ENCODE peak calls at places on chromosomes 4 and X, in four cellular contexts. One of them, this sample, is unnamed.

GRCh38 chrX:46876901-46877300 is 35.3 kb upstream of the JADE3 start:
- DNase-seq in H4: no peak
- DNase-seq in HepG2: no peak
- DNase-seq in stimulated activated CD8-positive, alpha-beta memory T cell treated with anti-CD3 and anti-CD28 coated beads, Interleukin-2, amount 100 ng/mL, for 1 hour: no peak
- DNase-seq in this sample: no peak

GRCh38 chr4:8276358-8277240 is 7.0 kb downstream of the HTRA3 start:
- DNase-seq in H4: peak
- DNase-seq in HepG2: no peak
- DNase-seq in stimulated activated CD8-positive, alpha-beta memory T cell treated with anti-CD3 and anti-CD28 coated beads, Interleukin-2, amount 100 ng/mL, for 1 hour: no peak
- DNase-seq in this sample: no peak

GRCh38 chrX:40158036-40158706 is 60.4 kb upstream of the BCOR start:
- DNase-seq in HepG2: no peak
- DNase-seq in H4: no peak
- DNase-seq in stimulated activated CD8-positive, alpha-beta memory T cell treated with anti-CD3 and anti-CD28 coated beads, Interleukin-2, amount 100 ng/mL, for 1 hour: no peak
- DNase-seq in this sample: no peak

GRCh38 chr4:173769568-173769967 is 239.5 kb upstream of the HAND2 start:
- DNase-seq in H4: no peak
- DNase-seq in stimulated activated CD8-positive, alpha-beta memory T cell treated with anti-CD3 and anti-CD28 coated beads, Interleukin-2, amount 100 ng/mL, for 1 hour: no peak
- DNase-seq in HepG2: no peak
- DNase-seq in this sample: no peak

GRCh38 chrX:40007136-40007535 is 90.6 kb downstream of the BCOR start:
- DNase-seq in HepG2: no peak
- DNase-seq in stimulated activated CD8-positive, alpha-beta memory T cell treated with anti-CD3 and anti-CD28 coated beads, Interleukin-2, amount 100 ng/mL, for 1 hour: no peak
- DNase-seq in H4: no peak
- DNase-seq in this sample: no peak

GRCh38 chr4:165743422-165743821 is 129.6 kb upstream of the TLL1 start:
- DNase-seq in stimulated activated CD8-positive, alpha-beta memory T cell treated with anti-CD3 and anti-CD28 coated beads, Interleukin-2, amount 100 ng/mL, for 1 hour: no peak
- DNase-seq in H4: no peak
- DNase-seq in HepG2: no peak
- DNase-seq in this sample: no peak

GRCh38 chr4:41256740-41257256 is at the start of gene UCHL1:
- DNase-seq in HepG2: no peak
- DNase-seq in stimulated activated CD8-positive, alpha-beta memory T cell treated with anti-CD3 and anti-CD28 coated beads, Interleukin-2, amount 100 ng/mL, for 1 hour: no peak
- DNase-seq in H4: peak
- DNase-seq in this sample: peak

GRCh38 chrX:104105863-104106262 is 6.5 kb upstream of the ZCCHC18 start:
- DNase-seq in H4: no peak
- DNase-seq in stimulated activated CD8-positive, alpha-beta memory T cell treated with anti-CD3 and anti-CD28 coated beads, Interleukin-2, amount 100 ng/mL, for 1 hour: no peak
- DNase-seq in HepG2: no peak
- DNase-seq in this sample: no peak

GRCh38 chr4:40305329-40306193 is 29.6 kb upstream of the CHRNA9 start:
- DNase-seq in stimulated activated CD8-positive, alpha-beta memory T cell treated with anti-CD3 and anti-CD28 coated beads, Interleukin-2, amount 100 ng/mL, for 1 hour: no peak
- DNase-seq in HepG2: no peak
- DNase-seq in H4: no peak
- DNase-seq in this sample: no peak

GRCh38 chr4:145709843-145710242 is 29.9 kb downstream of the C4orf51 start:
- DNase-seq in HepG2: no peak
- DNase-seq in stimulated activated CD8-positive, alpha-beta memory T cell treated with anti-CD3 and anti-CD28 coated beads, Interleukin-2, amount 100 ng/mL, for 1 hour: no peak
- DNase-seq in H4: no peak
- DNase-seq in this sample: peak

GRCh38 chr4:125735107-125735506 is 420.4 kb downstream of the FAT4 start:
- DNase-seq in HepG2: peak
- DNase-seq in stimulated activated CD8-positive, alpha-beta memory T cell treated with anti-CD3 and anti-CD28 coated beads, Interleukin-2, amount 100 ng/mL, for 1 hour: no peak
- DNase-seq in H4: peak
- DNase-seq in this sample: peak

GRCh38 chr4:139416073-139416673 is 37.7 kb upstream of the RAB33B start:
- DNase-seq in stimulated activated CD8-positive, alpha-beta memory T cell treated with anti-CD3 and anti-CD28 coated beads, Interleukin-2, amount 100 ng/mL, for 1 hour: no peak
- DNase-seq in H4: peak
- DNase-seq in HepG2: peak
- DNase-seq in this sample: no peak

GRCh38 chr4:82044141-82044993 is 329.4 kb downstream of the HNRNPD start:
- DNase-seq in H4: peak
- DNase-seq in stimulated activated CD8-positive, alpha-beta memory T cell treated with anti-CD3 and anti-CD28 coated beads, Interleukin-2, amount 100 ng/mL, for 1 hour: no peak
- DNase-seq in HepG2: no peak
- DNase-seq in this sample: no peak

GRCh38 chrX:25021132-25021498 is 5.3 kb upstream of the ARX start:
- DNase-seq in stimulated activated CD8-positive, alpha-beta memory T cell treated with anti-CD3 and anti-CD28 coated beads, Interleukin-2, amount 100 ng/mL, for 1 hour: no peak
- DNase-seq in H4: no peak
- DNase-seq in HepG2: no peak
- DNase-seq in this sample: no peak

GRCh38 chr4:142845293-142846070 is 619 bp downstream of the INPP4B start:
- DNase-seq in HepG2: no peak
- DNase-seq in H4: no peak
- DNase-seq in stimulated activated CD8-positive, alpha-beta memory T cell treated with anti-CD3 and anti-CD28 coated beads, Interleukin-2, amount 100 ng/mL, for 1 hour: no peak
- DNase-seq in this sample: peak

GRCh38 chrX:153055827-153056748 is at the start of gene PNMA3:
- DNase-seq in H4: no peak
- DNase-seq in stimulated activated CD8-positive, alpha-beta memory T cell treated with anti-CD3 and anti-CD28 coated beads, Interleukin-2, amount 100 ng/mL, for 1 hour: no peak
- DNase-seq in HepG2: no peak
- DNase-seq in this sample: no peak

GRCh38 chrX:20412871-20413486 is 146.3 kb upstream of the RPS6KA3 start:
- DNase-seq in HepG2: no peak
- DNase-seq in H4: no peak
- DNase-seq in stimulated activated CD8-positive, alpha-beta memory T cell treated with anti-CD3 and anti-CD28 coated beads, Interleukin-2, amount 100 ng/mL, for 1 hour: no peak
- DNase-seq in this sample: no peak

GRCh38 chr4:626201-627091 is 1.1 kb downstream of the PDE6B start:
- DNase-seq in H4: no peak
- DNase-seq in stimulated activated CD8-positive, alpha-beta memory T cell treated with anti-CD3 and anti-CD28 coated beads, Interleukin-2, amount 100 ng/mL, for 1 hour: no peak
- DNase-seq in HepG2: no peak
- DNase-seq in this sample: no peak

GRCh38 chr4:152197211-152197610 is 338.7 kb downstream of the FBXW7 start:
- DNase-seq in stimulated activated CD8-positive, alpha-beta memory T cell treated with anti-CD3 and anti-CD28 coated beads, Interleukin-2, amount 100 ng/mL, for 1 hour: no peak
- DNase-seq in H4: no peak
- DNase-seq in HepG2: no peak
- DNase-seq in this sample: no peak

GRCh38 chrX:14359316-14359715 is 170.0 kb upstream of the GLRA2 start:
- DNase-seq in H4: no peak
- DNase-seq in stimulated activated CD8-positive, alpha-beta memory T cell treated with anti-CD3 and anti-CD28 coated beads, Interleukin-2, amount 100 ng/mL, for 1 hour: no peak
- DNase-seq in HepG2: no peak
- DNase-seq in this sample: no peak

GRCh38 chr4:185082549-185082948 is 60.5 kb upstream of the SLC25A4 start:
- DNase-seq in HepG2: no peak
- DNase-seq in stimulated activated CD8-positive, alpha-beta memory T cell treated with anti-CD3 and anti-CD28 coated beads, Interleukin-2, amount 100 ng/mL, for 1 hour: no peak
- DNase-seq in H4: no peak
- DNase-seq in this sample: no peak

GRCh38 chr4:147440442-147440841 is 40.5 kb upstream of the EDNRA start:
- DNase-seq in H4: no peak
- DNase-seq in HepG2: no peak
- DNase-seq in stimulated activated CD8-positive, alpha-beta memory T cell treated with anti-CD3 and anti-CD28 coated beads, Interleukin-2, amount 100 ng/mL, for 1 hour: no peak
- DNase-seq in this sample: no peak

GRCh38 chrX:20906571-20906970 is 467.6 kb upstream of the CNKSR2 start:
- DNase-seq in H4: no peak
- DNase-seq in stimulated activated CD8-positive, alpha-beta memory T cell treated with anti-CD3 and anti-CD28 coated beads, Interleukin-2, amount 100 ng/mL, for 1 hour: no peak
- DNase-seq in HepG2: no peak
- DNase-seq in this sample: no peak

GRCh38 chrX:12383196-12383595 is 244.9 kb downstream of the FRMPD4 start:
- DNase-seq in HepG2: no peak
- DNase-seq in stimulated activated CD8-positive, alpha-beta memory T cell treated with anti-CD3 and anti-CD28 coated beads, Interleukin-2, amount 100 ng/mL, for 1 hour: no peak
- DNase-seq in H4: no peak
- DNase-seq in this sample: no peak

GRCh38 chr4:41142946-41143720 is 71.2 kb downstream of the APBB2 start:
- DNase-seq in stimulated activated CD8-positive, alpha-beta memory T cell treated with anti-CD3 and anti-CD28 coated beads, Interleukin-2, amount 100 ng/mL, for 1 hour: no peak
- DNase-seq in HepG2: no peak
- DNase-seq in H4: peak
- DNase-seq in this sample: peak

GRCh38 chr4:176034498-176034897 is 31.1 kb upstream of the WDR17 start:
- DNase-seq in HepG2: no peak
- DNase-seq in H4: peak
- DNase-seq in stimulated activated CD8-positive, alpha-beta memory T cell treated with anti-CD3 and anti-CD28 coated beads, Interleukin-2, amount 100 ng/mL, for 1 hour: no peak
- DNase-seq in this sample: no peak

GRCh38 chrX:29617276-29617675 is 598.1 kb upstream of the MAGEB2 start:
- DNase-seq in stimulated activated CD8-positive, alpha-beta memory T cell treated with anti-CD3 and anti-CD28 coated beads, Interleukin-2, amount 100 ng/mL, for 1 hour: no peak
- DNase-seq in H4: no peak
- DNase-seq in HepG2: no peak
- DNase-seq in this sample: no peak

GRCh38 chr4:82798168-82799005 is at the start of gene SCD5:
- DNase-seq in HepG2: no peak
- DNase-seq in stimulated activated CD8-positive, alpha-beta memory T cell treated with anti-CD3 and anti-CD28 coated beads, Interleukin-2, amount 100 ng/mL, for 1 hour: peak
- DNase-seq in H4: peak
- DNase-seq in this sample: peak

GRCh38 chr4:159764343-159764952 is 661.6 kb downstream of the RAPGEF2 start:
- DNase-seq in H4: peak
- DNase-seq in HepG2: peak
- DNase-seq in stimulated activated CD8-positive, alpha-beta memory T cell treated with anti-CD3 and anti-CD28 coated beads, Interleukin-2, amount 100 ng/mL, for 1 hour: no peak
- DNase-seq in this sample: peak

GRCh38 chr4:112645541-112646329 is 8.8 kb downstream of the LARP7 start:
- DNase-seq in H4: no peak
- DNase-seq in HepG2: no peak
- DNase-seq in stimulated activated CD8-positive, alpha-beta memory T cell treated with anti-CD3 and anti-CD28 coated beads, Interleukin-2, amount 100 ng/mL, for 1 hour: no peak
- DNase-seq in this sample: no peak

GRCh38 chrX:103825881-103826280 is 6.2 kb downstream of the RAB9B start:
- DNase-seq in HepG2: no peak
- DNase-seq in stimulated activated CD8-positive, alpha-beta memory T cell treated with anti-CD3 and anti-CD28 coated beads, Interleukin-2, amount 100 ng/mL, for 1 hour: no peak
- DNase-seq in H4: no peak
- DNase-seq in this sample: no peak

GRCh38 chrX:110036162-110037033 is 33.5 kb downstream of the TMEM164 start:
- DNase-seq in H4: no peak
- DNase-seq in stimulated activated CD8-positive, alpha-beta memory T cell treated with anti-CD3 and anti-CD28 coated beads, Interleukin-2, amount 100 ng/mL, for 1 hour: no peak
- DNase-seq in HepG2: peak
- DNase-seq in this sample: peak

GRCh38 chrX:107465932-107466620 is 16.6 kb downstream of the FRMPD3 start:
- DNase-seq in stimulated activated CD8-positive, alpha-beta memory T cell treated with anti-CD3 and anti-CD28 coated beads, Interleukin-2, amount 100 ng/mL, for 1 hour: no peak
- DNase-seq in H4: no peak
- DNase-seq in HepG2: no peak
- DNase-seq in this sample: no peak

GRCh38 chrX:101595739-101596419 is 21.9 kb downstream of the ARMCX6 start:
- DNase-seq in stimulated activated CD8-positive, alpha-beta memory T cell treated with anti-CD3 and anti-CD28 coated beads, Interleukin-2, amount 100 ng/mL, for 1 hour: no peak
- DNase-seq in H4: peak
- DNase-seq in HepG2: peak
- DNase-seq in this sample: peak

GRCh38 chrX:63761639-63762038 is 23.4 kb downstream of the ARHGEF9 start:
- DNase-seq in H4: no peak
- DNase-seq in HepG2: no peak
- DNase-seq in stimulated activated CD8-positive, alpha-beta memory T cell treated with anti-CD3 and anti-CD28 coated beads, Interleukin-2, amount 100 ng/mL, for 1 hour: no peak
- DNase-seq in this sample: no peak

GRCh38 chrX:153925739-153926593 is at the start of gene ARHGAP4:
- DNase-seq in stimulated activated CD8-positive, alpha-beta memory T cell treated with anti-CD3 and anti-CD28 coated beads, Interleukin-2, amount 100 ng/mL, for 1 hour: no peak
- DNase-seq in H4: no peak
- DNase-seq in HepG2: no peak
- DNase-seq in this sample: no peak